ENCODE peak calls at places on chromosomes 16 and 17, in five cellular contexts. A is A549, V is psoas muscle, L is upper lobe of right lung, T is prostate gland. X is an unnamed sample. For H3K4me1, the result is how much of the 10 kb centered on the place peaks cover.

GRCh38 chr17:7403043-7403901 is 625 bp downstream of the TMEM256 start:
- DNase-seq in A (peak), V (peak), L (peak), T (no peak), X (peak)

GRCh38 chr16:59964232-59964924 is 1230.3 kb upstream of the GOT2 start:
- DNase-seq in A (no peak), V (no peak), L (no peak), T (no peak), X (no peak)

GRCh38 chr16:67207857-67208524 is 9.1 kb downstream of the ELMO3 start:
- DNase-seq in A (peak), V (peak), L (no peak), T (no peak), X (no peak)

GRCh38 chr16:25996052-25996451 is 304.3 kb downstream of the HS3ST4 start:
- DNase-seq in A (peak), V (no peak), L (no peak), T (no peak), X (no peak)

GRCh38 chr17:2708585-2709172 is 2.9 kb downstream of the CLUH start:
- DNase-seq in A (no peak), V (no peak), L (peak), T (no peak), X (no peak)

GRCh38 chr16:50622643-50623369 is 58.3 kb downstream of the SNX20 start:
- DNase-seq in A (no peak), V (no peak), L (no peak), T (no peak), X (no peak)

GRCh38 chr16:31215287-31216115 is 1.4 kb downstream of the PYDC1 start:
- DNase-seq in A (peak), V (peak), L (peak), T (peak), X (peak)

GRCh38 chr16:10219742-10220141 is 37.5 kb upstream of the GRIN2A start:
- DNase-seq in A (no peak), V (no peak), L (no peak), T (no peak), X (no peak)

GRCh38 chr16:14003119-14003570 is 68.0 kb upstream of the MRTFB start:
- DNase-seq in A (no peak), V (peak), L (peak), T (peak), X (peak)

GRCh38 chr17:57086069-57086930 is 1.3 kb downstream of the AKAP1 start:
- DNase-seq in A (peak), V (no peak), L (peak), T (no peak), X (peak)

GRCh38 chr16:81821422-81822128 is 42.5 kb downstream of the PLCG2 start:
- DNase-seq in A (no peak), V (no peak), L (no peak), T (no peak), X (no peak)

GRCh38 chr16:722835-723633 is 2.1 kb downstream of the ANTKMT start:
- DNase-seq in A (no peak), V (no peak), L (no peak), T (no peak), X (no peak)

GRCh38 chr16:721765-722481 is 977 bp downstream of the ANTKMT start:
- DNase-seq in A (no peak), V (no peak), L (no peak), T (no peak), X (no peak)

GRCh38 chr16:720507-720989 is 398 bp upstream of the ANTKMT start:
- DNase-seq in A (peak), V (peak), L (no peak), T (no peak), X (no peak)

GRCh38 chr16:719815-720506 is 985 bp upstream of the ANTKMT start:
- DNase-seq in A (peak), V (no peak), L (no peak), T (no peak), X (peak)

GRCh38 chr16:720990-721764 is at the start of gene ANTKMT:
- DNase-seq in A (peak), V (peak), L (peak), T (peak), X (peak)
- TF ChIP-seq CTCF in A (no peak), V (no peak), L (no peak), T (no peak), X (no peak)

GRCh38 chr16:89920723-89921122 is 2.1 kb downstream of the MC1R start:
- DNase-seq in A (no peak), V (no peak), L (no peak), T (no peak), X (no peak)

GRCh38 chr16:89922477-89922883 is 662 bp upstream of the TUBB3 start:
- DNase-seq in A (peak), V (peak), L (peak), T (no peak), X (peak)

GRCh38 chr16:89921699-89922476 is 1.3 kb upstream of the TUBB3 start:
- DNase-seq in A (peak), V (peak), L (peak), T (no peak), X (peak)

GRCh38 chr16:89919535-89920406 is 1.1 kb downstream of the MC1R start:
- DNase-seq in A (no peak), V (no peak), L (no peak), T (no peak), X (no peak)

DNA sequence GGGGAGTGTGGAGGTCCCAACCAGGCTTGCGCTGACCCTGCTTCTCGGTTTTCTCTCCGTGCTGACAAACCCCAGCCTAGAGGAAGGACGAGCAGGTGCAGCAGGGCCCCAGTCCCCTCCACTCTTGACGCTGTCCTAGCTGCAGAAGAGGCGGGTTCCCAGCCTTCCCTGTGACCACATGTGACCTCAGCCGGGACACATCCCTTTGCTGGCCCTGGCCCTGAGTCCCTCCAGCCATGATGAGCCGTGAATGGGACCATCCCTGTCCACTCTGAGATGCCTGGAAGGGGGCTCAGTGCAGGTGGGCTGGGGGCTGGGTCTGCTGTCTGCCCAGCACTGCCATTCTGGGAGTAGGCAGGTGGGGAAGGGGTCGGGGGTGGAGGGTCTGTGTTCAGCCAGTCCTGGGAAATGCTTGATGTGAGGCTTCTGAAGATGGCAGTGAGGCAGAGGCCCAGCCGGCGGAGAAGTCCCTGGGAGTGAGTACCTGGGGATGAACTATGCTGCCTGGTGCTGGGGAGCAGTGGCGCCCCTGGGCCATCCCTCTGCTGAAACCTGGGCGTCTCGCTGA is 1.9 kb upstream of the TUBB3 start:
- DNase-seq in A (no peak), V (no peak), L (no peak), T (no peak), X (no peak)
- H3K4me3 ChIP-seq in A (peak), V (peak), L (no peak), T (no peak), X (no peak)

GRCh38 chr17:41126412-41126811 is 2.4 kb upstream of the KRTAP4-12 start:
- DNase-seq in A (no peak), V (no peak), L (no peak), T (no peak), X (no peak)

GRCh38 chr17:41127371-41127770 is 3.4 kb upstream of the KRTAP4-12 start:
- DNase-seq in A (no peak), V (no peak), L (no peak), T (no peak), X (no peak)

GRCh38 chr17:41133880-41134735 is 6.2 kb downstream of the KRTAP4-6 start:
- DNase-seq in A (no peak), V (no peak), L (no peak), T (no peak), X (no peak)

GRCh38 chr17:41131979-41132378 is 8.0 kb upstream of the KRTAP4-12 start:
- DNase-seq in A (peak), V (no peak), L (no peak), T (no peak), X (no peak)
- H3K4me1 ChIP-seq in A (under half), V (under half), L (under half), T (under half), X (under half)

DNA sequence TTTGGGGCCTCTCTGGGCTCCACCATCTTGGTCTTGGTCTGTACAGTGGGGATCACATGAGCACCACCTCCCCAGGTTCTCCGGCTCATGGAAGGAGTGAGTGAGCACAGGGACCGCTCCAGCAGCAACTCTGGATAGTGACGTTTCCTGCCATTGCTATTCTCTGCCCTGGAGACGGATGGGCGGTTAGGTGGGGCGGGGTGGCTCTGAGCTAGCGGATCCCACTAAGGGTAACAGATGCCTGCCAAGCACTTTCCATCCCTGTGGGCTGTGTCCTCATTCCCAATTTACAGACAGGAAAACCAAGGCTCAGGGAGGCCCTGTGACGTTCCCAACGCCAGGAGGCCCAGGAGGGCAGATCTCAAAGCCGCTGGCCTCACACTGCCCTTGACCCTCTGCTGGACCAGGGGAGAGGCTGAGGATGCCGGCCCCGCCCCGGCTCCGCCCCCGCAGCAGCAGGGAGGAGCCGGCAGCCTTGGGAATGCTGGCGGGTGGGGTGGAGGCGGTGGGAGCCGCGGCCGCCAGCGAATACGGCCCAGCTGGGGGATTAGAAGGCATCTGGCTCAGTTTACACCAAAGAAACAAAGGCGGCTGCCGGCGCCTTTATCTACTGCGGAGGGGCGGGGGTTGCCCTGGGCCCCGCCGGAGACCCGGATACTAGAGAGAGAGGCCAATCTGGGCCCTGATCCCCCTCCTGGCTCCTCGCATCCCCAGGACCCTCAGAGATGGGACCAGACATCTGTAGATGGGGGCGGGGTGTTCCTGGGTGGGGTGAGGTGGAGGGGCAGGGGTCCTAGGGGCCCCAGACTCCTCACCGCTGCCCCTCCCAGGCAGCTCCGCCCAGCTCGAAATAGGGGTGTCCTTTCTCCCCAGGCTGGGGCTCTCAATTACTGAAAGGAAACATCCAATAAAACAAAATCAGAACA is 122.3 kb upstream of the CIBAR2 start:
- DNase-seq in A (peak), V (peak), L (peak), T (no peak), X (peak)
- TF ChIP-seq CTCF in A (no peak), V (no peak), L (no peak), T (no peak), X (no peak)

GRCh38 chr17:43211480-43212402 is at the start of gene TMEM106A:
- DNase-seq in A (peak), V (peak), L (peak), T (peak), X (peak)
- H3K4me3 ChIP-seq in A (peak), V (peak), L (peak), T (peak), X (peak)

DNA sequence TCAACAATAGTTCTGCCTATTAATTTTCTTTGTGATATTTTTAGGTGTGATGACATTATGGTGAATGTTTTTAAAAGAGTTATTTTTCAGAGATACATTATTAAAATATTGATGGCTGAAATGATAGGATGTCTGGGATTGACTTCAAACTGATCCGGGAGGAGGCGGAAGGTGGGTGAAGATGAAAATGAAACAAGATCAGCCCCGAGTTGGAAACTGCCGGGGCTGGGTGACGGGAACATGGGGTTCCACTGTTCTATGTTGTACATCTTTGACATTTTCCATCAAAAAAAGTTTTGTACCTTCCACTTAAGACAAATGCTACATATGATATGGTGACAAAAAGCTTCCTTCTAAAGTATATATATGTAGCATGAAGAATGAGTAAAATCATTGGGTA is 336.9 kb downstream of the XYLT1 start:
- DNase-seq in A (no peak), V (no peak), L (no peak), T (no peak), X (no peak)
- H3K4me1 ChIP-seq in A (under half), V (under half), L (under half), T (under half), X (under half)